ENCODE peak calls at places on chromosomes 1 and 21, in seven cellular contexts. X, K, P, Y, B, H and J are unnamed samples.

GRCh38 chr1:12407050-12407961 is 177.5 kb downstream of the VPS13D start:
- DNase-seq in X (no peak), K (no peak), P (peak; percentile 26), Y (peak; percentile 79), B (no peak), H (peak; percentile 86), J (no peak)

GRCh38 chr1:78153092-78153736 is 107.4 kb downstream of the GIPC2 start:
- DNase-seq in X (no peak), K (no peak), P (no peak), Y (no peak), B (no peak), H (no peak), J (no peak)

GRCh38 chr1:8415526-8416278 is 97.8 kb downstream of the SLC45A1 start:
- DNase-seq in X (no peak), K (no peak), P (no peak), Y (no peak), B (no peak), H (peak; percentile 39), J (no peak)

GRCh38 chr1:55043011-55043410 is 3.7 kb downstream of the PCSK9 start:
- DNase-seq in X (no peak), K (no peak), P (no peak), Y (peak; percentile 36), B (no peak), H (no peak), J (no peak)

GRCh38 chr1:211606914-211607751 is 28.2 kb upstream of the SLC30A1 start:
- DNase-seq in X (no peak), K (no peak), P (no peak), Y (no peak), B (no peak), H (no peak), J (no peak)

GRCh38 chr1:27713139-27713725 is 12.5 kb upstream of the FAM76A start:
- DNase-seq in X (no peak), K (no peak), P (no peak), Y (no peak), B (no peak), H (no peak), J (no peak)

GRCh38 chr1:222627232-222627631 is 9.3 kb downstream of the MIA3 start:
- DNase-seq in X (no peak), K (no peak), P (no peak), Y (peak; percentile 25), B (no peak), H (peak; percentile 61), J (no peak)

GRCh38 chr1:2180297-2181245 is 14.0 kb downstream of the FAAP20 start:
- DNase-seq in X (no peak), K (peak; percentile 93), P (no peak), Y (no peak), B (peak; percentile 98), H (no peak), J (no peak)

GRCh38 chr21:43779660-43780059 is 3.6 kb upstream of the CSTB start:
- DNase-seq in X (no peak), K (no peak), P (no peak), Y (no peak), B (no peak), H (no peak), J (no peak)

GRCh38 chr1:150484431-150484830 is 2.8 kb upstream of the TARS2 start:
- DNase-seq in X (no peak), K (no peak), P (no peak), Y (peak; percentile 54), B (no peak), H (no peak), J (no peak)